ENCODE peak calls at places on chromosome 1, in six cellular contexts. K is stimulated activated CD4-positive, alpha-beta T cell treated with anti-CD3 and anti-CD28 coated beads, Interleukin-1b, Interleukin-23, amount 100 ng/mL, for 1 hour; E is NCI-H1105 treated with DMSO at 0.1 percent for 48 hours; C is Calu3; Y is HFF-Myc; G is left lung. J is an unnamed sample.

GRCh38 chr1:156931974-156932710 is 11.7 kb downstream of the LRRC71 start:
- DNase-seq in E (no peak), K (no peak), C (no peak), G (no peak), Y (no peak), J (no peak)

GRCh38 chr1:114485286-114485685 is 25.7 kb downstream of the TRIM33 start:
- DNase-seq in Y (no peak), K (no peak), G (no peak), E (no peak), C (no peak), J (peak)

GRCh38 chr1:25871704-25872494 is 3.6 kb downstream of the PAQR7 start:
- DNase-seq in E (no peak), C (no peak), K (no peak), G (peak), Y (no peak), J (no peak)

GRCh38 chr1:108140177-108140576 is 60.0 kb downstream of the SLC25A24 start:
- DNase-seq in C (no peak), K (no peak), E (no peak), Y (no peak), G (no peak), J (no peak)

GRCh38 chr1:233828480-233828879 is 76.0 kb upstream of the SLC35F3 start:
- DNase-seq in Y (no peak), E (no peak), K (no peak), G (no peak), C (no peak), J (no peak)

GRCh38 chr1:19734056-19734455 is 65.7 kb downstream of the TMCO4 start:
- DNase-seq in Y (no peak), K (no peak), G (no peak), C (no peak), E (no peak), J (no peak)

GRCh38 chr1:37629008-37629407 is 5.7 kb downstream of the RSPO1 start:
- DNase-seq in C (no peak), E (no peak), G (no peak), Y (no peak), K (no peak), J (no peak)

GRCh38 chr1:170483041-170483440 is 48.9 kb upstream of the GORAB start:
- DNase-seq in G (no peak), E (no peak), Y (peak), K (no peak), C (no peak), J (peak)

J was measured in AG20443.